ENCODE peak calls at places on chromosomes 4 and X, in ten cellular contexts. One of them, this sample, is unnamed.

GRCh38 chr4:88178633-88179231 is 20.3 kb upstream of the ABCG2 start:
- DNase-seq in right lobe of liver: no peak
- DNase-seq in iPS-NIHi11: no peak
- DNase-seq in HTR-8/SVneo: no peak
- DNase-seq in stimulated activated naive CD4-positive, alpha-beta T cell: no peak
- DNase-seq in pancreas: no peak
- DNase-seq in activated T-helper 1 cell treated with anti-CD3 and anti-CD28 coated beads, Interleukin-2, amount 50 U/mL, for 16 hours: no peak
- DNase-seq in cardiac muscle cell: no peak
- DNase-seq in stimulated activated CD4-positive, alpha-beta T cell treated with anti-CD3 and anti-CD28 coated beads, Interleukin-1b, Interleukin-23, amount 100 ng/mL, for 1 hour: no peak
- DNase-seq in NCI-H510A treated with DMSO at 0.1 percent for 48 hours: no peak
- DNase-seq in this sample: no peak

GRCh38 chr4:102535398-102536082 is 34.4 kb downstream of the NFKB1 start:
- DNase-seq in right lobe of liver: no peak
- DNase-seq in iPS-NIHi11: no peak
- DNase-seq in HTR-8/SVneo: peak; percentile 10
- DNase-seq in stimulated activated naive CD4-positive, alpha-beta T cell: no peak
- DNase-seq in pancreas: no peak
- DNase-seq in activated T-helper 1 cell treated with anti-CD3 and anti-CD28 coated beads, Interleukin-2, amount 50 U/mL, for 16 hours: no peak
- DNase-seq in cardiac muscle cell: no peak
- DNase-seq in stimulated activated CD4-positive, alpha-beta T cell treated with anti-CD3 and anti-CD28 coated beads, Interleukin-1b, Interleukin-23, amount 100 ng/mL, for 1 hour: no peak
- DNase-seq in NCI-H510A treated with DMSO at 0.1 percent for 48 hours: no peak
- DNase-seq in this sample: no peak

GRCh38 chr4:184142121-184143000 is 75.3 kb downstream of the ENPP6 start:
- DNase-seq in right lobe of liver: no peak
- DNase-seq in iPS-NIHi11: no peak
- DNase-seq in HTR-8/SVneo: no peak
- DNase-seq in stimulated activated naive CD4-positive, alpha-beta T cell: no peak
- DNase-seq in pancreas: no peak
- DNase-seq in activated T-helper 1 cell treated with anti-CD3 and anti-CD28 coated beads, Interleukin-2, amount 50 U/mL, for 16 hours: no peak
- DNase-seq in cardiac muscle cell: no peak
- DNase-seq in stimulated activated CD4-positive, alpha-beta T cell treated with anti-CD3 and anti-CD28 coated beads, Interleukin-1b, Interleukin-23, amount 100 ng/mL, for 1 hour: no peak
- DNase-seq in NCI-H510A treated with DMSO at 0.1 percent for 48 hours: no peak
- DNase-seq in this sample: no peak

GRCh38 chr4:108991929-108992328 is 229.1 kb upstream of the ETNPPL start:
- DNase-seq in right lobe of liver: no peak
- DNase-seq in iPS-NIHi11: no peak
- DNase-seq in HTR-8/SVneo: peak; percentile 24
- DNase-seq in stimulated activated naive CD4-positive, alpha-beta T cell: no peak
- DNase-seq in pancreas: no peak
- DNase-seq in activated T-helper 1 cell treated with anti-CD3 and anti-CD28 coated beads, Interleukin-2, amount 50 U/mL, for 16 hours: no peak
- DNase-seq in cardiac muscle cell: no peak
- DNase-seq in stimulated activated CD4-positive, alpha-beta T cell treated with anti-CD3 and anti-CD28 coated beads, Interleukin-1b, Interleukin-23, amount 100 ng/mL, for 1 hour: no peak
- DNase-seq in NCI-H510A treated with DMSO at 0.1 percent for 48 hours: no peak
- DNase-seq in this sample: peak; percentile 29

GRCh38 chr4:6454112-6454910 is 18.1 kb downstream of the PPP2R2C start:
- DNase-seq in right lobe of liver: no peak
- DNase-seq in iPS-NIHi11: no peak
- DNase-seq in HTR-8/SVneo: no peak
- DNase-seq in stimulated activated naive CD4-positive, alpha-beta T cell: no peak
- DNase-seq in pancreas: no peak
- DNase-seq in activated T-helper 1 cell treated with anti-CD3 and anti-CD28 coated beads, Interleukin-2, amount 50 U/mL, for 16 hours: no peak
- DNase-seq in cardiac muscle cell: no peak
- DNase-seq in stimulated activated CD4-positive, alpha-beta T cell treated with anti-CD3 and anti-CD28 coated beads, Interleukin-1b, Interleukin-23, amount 100 ng/mL, for 1 hour: no peak
- DNase-seq in NCI-H510A treated with DMSO at 0.1 percent for 48 hours: no peak
- DNase-seq in this sample: no peak

GRCh38 chrX:9520211-9520590 is 55.3 kb downstream of the TBL1X start:
- DNase-seq in right lobe of liver: no peak
- DNase-seq in iPS-NIHi11: no peak
- DNase-seq in HTR-8/SVneo: no peak
- DNase-seq in stimulated activated naive CD4-positive, alpha-beta T cell: no peak
- DNase-seq in pancreas: no peak
- DNase-seq in activated T-helper 1 cell treated with anti-CD3 and anti-CD28 coated beads, Interleukin-2, amount 50 U/mL, for 16 hours: no peak
- DNase-seq in cardiac muscle cell: no peak
- DNase-seq in stimulated activated CD4-positive, alpha-beta T cell treated with anti-CD3 and anti-CD28 coated beads, Interleukin-1b, Interleukin-23, amount 100 ng/mL, for 1 hour: no peak
- DNase-seq in NCI-H510A treated with DMSO at 0.1 percent for 48 hours: no peak
- DNase-seq in this sample: no peak

GRCh38 chr4:94595880-94596483 is 144.2 kb downstream of the PDLIM5 start:
- DNase-seq in right lobe of liver: no peak
- DNase-seq in iPS-NIHi11: peak; percentile 26
- DNase-seq in HTR-8/SVneo: peak; percentile 5
- DNase-seq in stimulated activated naive CD4-positive, alpha-beta T cell: peak; percentile 23
- DNase-seq in pancreas: no peak
- DNase-seq in activated T-helper 1 cell treated with anti-CD3 and anti-CD28 coated beads, Interleukin-2, amount 50 U/mL, for 16 hours: no peak
- DNase-seq in cardiac muscle cell: peak; percentile 36
- DNase-seq in stimulated activated CD4-positive, alpha-beta T cell treated with anti-CD3 and anti-CD28 coated beads, Interleukin-1b, Interleukin-23, amount 100 ng/mL, for 1 hour: no peak
- DNase-seq in NCI-H510A treated with DMSO at 0.1 percent for 48 hours: peak; percentile 61
- DNase-seq in this sample: no peak

GRCh38 chrX:63513825-63514574 is 162.9 kb upstream of the SPIN4 start:
- DNase-seq in right lobe of liver: no peak
- DNase-seq in iPS-NIHi11: no peak
- DNase-seq in HTR-8/SVneo: no peak
- DNase-seq in stimulated activated naive CD4-positive, alpha-beta T cell: no peak
- DNase-seq in pancreas: no peak
- DNase-seq in activated T-helper 1 cell treated with anti-CD3 and anti-CD28 coated beads, Interleukin-2, amount 50 U/mL, for 16 hours: no peak
- DNase-seq in cardiac muscle cell: no peak
- DNase-seq in stimulated activated CD4-positive, alpha-beta T cell treated with anti-CD3 and anti-CD28 coated beads, Interleukin-1b, Interleukin-23, amount 100 ng/mL, for 1 hour: no peak
- DNase-seq in NCI-H510A treated with DMSO at 0.1 percent for 48 hours: no peak
- DNase-seq in this sample: peak; percentile 36

GRCh38 chr4:57065730-57066482 is 44.3 kb downstream of the IGFBP7 start:
- DNase-seq in right lobe of liver: no peak
- DNase-seq in iPS-NIHi11: no peak
- DNase-seq in HTR-8/SVneo: no peak
- DNase-seq in stimulated activated naive CD4-positive, alpha-beta T cell: no peak
- DNase-seq in pancreas: no peak
- DNase-seq in activated T-helper 1 cell treated with anti-CD3 and anti-CD28 coated beads, Interleukin-2, amount 50 U/mL, for 16 hours: no peak
- DNase-seq in cardiac muscle cell: no peak
- DNase-seq in stimulated activated CD4-positive, alpha-beta T cell treated with anti-CD3 and anti-CD28 coated beads, Interleukin-1b, Interleukin-23, amount 100 ng/mL, for 1 hour: no peak
- DNase-seq in NCI-H510A treated with DMSO at 0.1 percent for 48 hours: no peak
- DNase-seq in this sample: no peak

GRCh38 chr4:73614468-73614867 is 5.8 kb downstream of the RASSF6 start:
- DNase-seq in right lobe of liver: no peak
- DNase-seq in iPS-NIHi11: no peak
- DNase-seq in HTR-8/SVneo: no peak
- DNase-seq in stimulated activated naive CD4-positive, alpha-beta T cell: no peak
- DNase-seq in pancreas: no peak
- DNase-seq in activated T-helper 1 cell treated with anti-CD3 and anti-CD28 coated beads, Interleukin-2, amount 50 U/mL, for 16 hours: no peak
- DNase-seq in cardiac muscle cell: no peak
- DNase-seq in stimulated activated CD4-positive, alpha-beta T cell treated with anti-CD3 and anti-CD28 coated beads, Interleukin-1b, Interleukin-23, amount 100 ng/mL, for 1 hour: no peak
- DNase-seq in NCI-H510A treated with DMSO at 0.1 percent for 48 hours: no peak
- DNase-seq in this sample: no peak

GRCh38 chrX:113384628-113385027 is 544.0 kb upstream of the AMOT start:
- DNase-seq in right lobe of liver: no peak
- DNase-seq in iPS-NIHi11: no peak
- DNase-seq in HTR-8/SVneo: no peak
- DNase-seq in stimulated activated naive CD4-positive, alpha-beta T cell: no peak
- DNase-seq in pancreas: no peak
- DNase-seq in activated T-helper 1 cell treated with anti-CD3 and anti-CD28 coated beads, Interleukin-2, amount 50 U/mL, for 16 hours: no peak
- DNase-seq in cardiac muscle cell: no peak
- DNase-seq in stimulated activated CD4-positive, alpha-beta T cell treated with anti-CD3 and anti-CD28 coated beads, Interleukin-1b, Interleukin-23, amount 100 ng/mL, for 1 hour: no peak
- DNase-seq in NCI-H510A treated with DMSO at 0.1 percent for 48 hours: no peak
- DNase-seq in this sample: peak; percentile 40

GRCh38 chr4:76634239-76634638 is 199.2 kb downstream of the SHROOM3 start:
- DNase-seq in right lobe of liver: no peak
- DNase-seq in iPS-NIHi11: no peak
- DNase-seq in HTR-8/SVneo: peak; percentile 21
- DNase-seq in stimulated activated naive CD4-positive, alpha-beta T cell: no peak
- DNase-seq in pancreas: no peak
- DNase-seq in activated T-helper 1 cell treated with anti-CD3 and anti-CD28 coated beads, Interleukin-2, amount 50 U/mL, for 16 hours: no peak
- DNase-seq in cardiac muscle cell: no peak
- DNase-seq in stimulated activated CD4-positive, alpha-beta T cell treated with anti-CD3 and anti-CD28 coated beads, Interleukin-1b, Interleukin-23, amount 100 ng/mL, for 1 hour: no peak
- DNase-seq in NCI-H510A treated with DMSO at 0.1 percent for 48 hours: no peak
- DNase-seq in this sample: peak; percentile 65